ENCODE peak calls at places on chromosomes 13 and 19, in five cellular contexts. K is A549, L is K562, S is GM12878, B is HepG2. M is an unnamed sample.

GRCh38 chr13:40193290-40194203 is 472.9 kb downstream of the FOXO1 start:
- DNase-seq in L (no peak), K (no peak), B (no peak), S (no peak), M (no peak)

GRCh38 chr19:15251010-15251748 is 18.9 kb upstream of the EPHX3 start:
- DNase-seq in L (no peak), S (no peak), K (no peak), B (no peak), M (no peak)

GRCh38 chr13:29707876-29708543 is 112.5 kb upstream of the SLC7A1 start:
- DNase-seq in B (peak), K (peak), L (peak), S (no peak), M (peak)

GRCh38 chr19:16896913-16897571 is 8.2 kb downstream of the F2RL3 start:
- DNase-seq in S (peak), B (peak), L (peak), K (peak), M (peak)

GRCh38 chr13:30697177-30697953 is 38.0 kb upstream of the ALOX5AP start:
- DNase-seq in K (no peak), L (no peak), S (no peak), B (no peak), M (no peak)

GRCh38 chr13:20461481-20461859 is 64.2 kb downstream of the CRYL1 start:
- DNase-seq in K (no peak), S (no peak), B (no peak), L (no peak), M (no peak)

GRCh38 chr19:31141301-31141700 is 207.9 kb downstream of the TSHZ3 start:
- DNase-seq in K (no peak), L (no peak), S (no peak), B (no peak), M (no peak)

GRCh38 chr13:51619614-51620013 is 35.4 kb downstream of the WDFY2 start:
- DNase-seq in K (no peak), L (no peak), B (no peak), S (no peak), M (no peak)

GRCh38 chr13:49488563-49488962 is 7.2 kb upstream of the PHF11 start:
- DNase-seq in L (no peak), S (no peak), K (no peak), B (no peak), M (no peak)

GRCh38 chr13:60226507-60226906 is 62.8 kb upstream of the DIAPH3 start:
- DNase-seq in S (no peak), K (no peak), L (peak), B (peak), M (peak)

GRCh38 chr19:2476451-2477140 is 669 bp downstream of the GADD45B start:
- DNase-seq in B (no peak), K (no peak), L (peak), S (no peak), M (peak)

GRCh38 chr13:53126803-53127202 is 98.2 kb downstream of the OLFM4 start:
- DNase-seq in L (no peak), B (no peak), K (no peak), S (no peak), M (no peak)

GRCh38 chr19:11035441-11036377 is 53.6 kb upstream of the LDLR start:
- DNase-seq in K (peak), L (peak), B (peak), S (peak), M (peak)

GRCh38 chr13:28753208-28753892 is 34.6 kb upstream of the SLC46A3 start:
- DNase-seq in L (no peak), S (no peak), B (peak), K (peak), M (peak)

GRCh38 chr13:98370806-98371553 is 193.9 kb upstream of the RNF113B start:
- DNase-seq in K (no peak), S (no peak), B (no peak), L (no peak), M (no peak)

GRCh38 chr19:7670150-7670784 is 1.4 kb downstream of the RETN start:
- DNase-seq in B (no peak), L (no peak), K (no peak), S (no peak), M (peak)

GRCh38 chr19:2247433-2248101 is 1.6 kb upstream of the AMH start:
- DNase-seq in L (no peak), K (no peak), S (no peak), B (no peak), M (no peak)

GRCh38 chr19:27748551-27749152 is 1464.3 kb downstream of the UQCRFS1 start:
- DNase-seq in B (no peak), K (no peak), L (no peak), S (no peak), M (no peak)

GRCh38 chr13:85828094-85828684 is 29.0 kb upstream of the SLITRK6 start:
- DNase-seq in S (no peak), L (peak), K (peak), B (peak), M (no peak)

GRCh38 chr19:48489608-48490216 is 20.5 kb downstream of the CYTH2 start:
- DNase-seq in L (peak), K (peak), S (no peak), B (peak), M (peak)

GRCh38 chr19:56595548-56595899 is 422 bp downstream of the ZNF71 start:
- DNase-seq in L (no peak), K (no peak), S (no peak), B (no peak), M (no peak)

GRCh38 chr13:84433024-84433423 is 550.8 kb upstream of the SLITRK1 start:
- DNase-seq in L (no peak), S (no peak), B (no peak), K (no peak), M (no peak)

GRCh38 chr19:57623091-57623490 is 9.0 kb downstream of the ZNF134 start:
- DNase-seq in S (no peak), B (no peak), L (no peak), K (no peak), M (no peak)

GRCh38 chr13:27283906-27284523 is 13.4 kb downstream of the RASL11A start:
- DNase-seq in L (peak), S (no peak), B (no peak), K (peak), M (no peak)

GRCh38 chr13:95643814-95644598 is 500 bp downstream of the DZIP1 start:
- DNase-seq in B (peak), K (peak), L (no peak), S (no peak), M (peak)

GRCh38 chr13:93882086-93882651 is 597.3 kb downstream of the DCT start:
- DNase-seq in K (no peak), S (no peak), B (no peak), L (no peak), M (no peak)

GRCh38 chr13:67844544-67844943 is 614.4 kb upstream of the PCDH9 start:
- DNase-seq in S (no peak), L (no peak), B (no peak), K (no peak), M (no peak)

DNA sequence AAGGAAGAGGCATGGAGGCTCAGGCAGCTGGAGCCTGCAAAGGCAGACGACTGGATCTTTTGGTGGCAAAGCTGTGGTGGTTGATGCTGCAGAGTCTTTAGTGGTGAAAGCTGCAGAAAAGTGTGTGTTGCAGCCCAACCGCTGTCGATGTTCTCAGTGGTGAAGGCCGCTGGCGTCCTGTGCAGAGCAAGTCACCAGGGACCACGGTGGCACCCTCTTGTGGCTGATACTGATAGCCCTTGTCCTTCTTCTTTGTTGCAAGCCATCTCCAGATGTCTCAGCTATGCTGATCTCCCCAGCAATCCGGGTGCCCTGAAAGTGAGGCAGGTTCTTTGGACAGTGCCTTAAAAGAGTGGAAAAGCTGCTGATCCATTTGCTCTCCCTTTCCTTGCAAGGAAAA is 610.9 kb upstream of the PCDH9 start:
- DNase-seq in K (no peak), S (no peak), B (no peak), L (no peak), M (peak)
- TF ChIP-seq ESRRA in K (no peak), S (no peak), B (no peak), L (no peak), M (no peak)

DNA sequence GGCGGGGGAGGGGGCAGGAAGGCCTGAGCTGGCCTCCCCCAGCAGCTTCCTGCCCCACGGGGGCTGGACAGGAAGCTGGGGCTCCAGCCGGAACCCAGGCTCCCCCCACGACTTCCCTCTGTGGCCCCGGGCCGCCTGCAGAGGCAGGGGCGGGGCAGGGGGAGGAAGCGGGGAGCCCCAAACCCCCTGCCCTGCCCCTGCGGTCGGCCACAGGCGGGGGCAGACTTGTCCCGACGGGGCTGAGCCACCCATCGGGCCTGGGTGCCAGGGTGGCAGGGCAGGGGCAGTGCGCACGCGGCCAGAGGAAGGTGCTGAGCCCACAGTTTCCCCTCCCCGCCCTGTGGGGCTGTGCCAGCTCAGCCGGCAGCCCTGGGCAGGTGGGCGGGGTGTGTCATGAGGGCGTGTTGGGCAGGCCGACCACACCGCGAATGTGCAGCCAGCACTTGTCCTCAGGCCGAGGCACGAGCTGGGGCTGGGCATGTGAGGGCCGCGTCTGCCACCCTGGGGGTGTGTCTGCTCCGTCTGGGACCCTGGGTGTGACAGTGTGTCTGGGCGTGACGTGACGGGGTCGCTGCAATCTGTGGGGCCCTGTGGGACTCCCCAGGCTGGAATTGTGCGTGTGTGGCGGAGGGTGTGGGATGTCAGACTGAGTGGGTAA is 17.7 kb downstream of the CCDC97 start:
- DNase-seq in K (no peak), S (no peak), L (no peak), B (no peak), M (peak)
- TF ChIP-seq MAX in K (peak), S (no peak), L (no peak), B (no peak), M (peak)

GRCh38 chr19:33278023-33278402 is 24.3 kb downstream of the CEBPA start:
- DNase-seq in B (no peak), K (no peak), S (no peak), L (no peak), M (no peak)

GRCh38 chr19:33274663-33275558 is 27.4 kb downstream of the CEBPA start:
- DNase-seq in L (no peak), K (no peak), B (no peak), S (no peak), M (no peak)

GRCh38 chr19:33277434-33277833 is 24.9 kb downstream of the CEBPA start:
- DNase-seq in B (no peak), S (no peak), L (no peak), K (no peak), M (no peak)

GRCh38 chr19:33275559-33275932 is 26.8 kb downstream of the CEBPA start:
- DNase-seq in K (no peak), L (no peak), B (no peak), S (no peak), M (no peak)

GRCh38 chr19:33275933-33276619 is 26.3 kb downstream of the CEBPA start:
- DNase-seq in K (no peak), L (no peak), B (peak), S (no peak), M (no peak)
- TF ChIP-seq ESRRA in K (no peak), L (no peak), B (peak), S (no peak), M (no peak)

GRCh38 chr13:111531505-111531904 is 211.1 kb downstream of the TEX29 start:
- DNase-seq in L (no peak), B (no peak), S (no peak), K (no peak), M (no peak)

GRCh38 chr13:111525320-111526118 is 205.1 kb downstream of the TEX29 start:
- DNase-seq in B (no peak), S (no peak), L (no peak), K (no peak), M (no peak)

GRCh38 chr13:111530137-111530536 is 209.7 kb downstream of the TEX29 start:
- DNase-seq in K (no peak), L (no peak), B (no peak), S (no peak), M (no peak)

GRCh38 chr13:111526922-111527321 is 206.5 kb downstream of the TEX29 start:
- DNase-seq in S (no peak), L (no peak), B (no peak), K (no peak), M (no peak)

DNA sequence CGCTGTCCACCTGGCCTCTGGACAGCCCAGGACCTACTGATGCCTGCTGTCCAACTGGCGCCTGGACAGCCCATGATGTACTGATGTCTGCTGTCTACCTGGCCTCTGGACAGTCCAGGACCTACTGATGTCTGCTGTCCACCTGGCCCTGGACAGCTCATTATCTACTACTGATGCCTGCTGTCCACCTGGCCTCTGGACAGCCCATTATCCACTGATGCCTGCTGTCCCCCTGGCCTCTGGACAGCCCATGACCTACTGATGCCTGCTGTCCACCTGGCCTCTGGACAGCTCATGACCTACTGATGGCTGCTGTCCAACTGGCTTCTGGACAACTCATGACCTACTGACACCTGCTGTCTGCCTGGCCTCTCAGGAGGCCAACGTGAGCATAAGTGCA is 208.1 kb downstream of the TEX29 start:
- DNase-seq in S (no peak), K (no peak), L (no peak), B (no peak), M (no peak)
- TF ChIP-seq MAX in S (no peak), K (no peak), L (no peak), B (no peak), M (no peak)

GRCh38 chr13:42533336-42533591 is 40.7 kb upstream of the TNFSF11 start:
- DNase-seq in S (no peak), L (no peak), K (no peak), B (no peak), M (no peak)

GRCh38 chr13:42534785-42535184 is 39.2 kb upstream of the TNFSF11 start:
- DNase-seq in S (no peak), K (no peak), B (no peak), L (no peak), M (no peak)

DNA sequence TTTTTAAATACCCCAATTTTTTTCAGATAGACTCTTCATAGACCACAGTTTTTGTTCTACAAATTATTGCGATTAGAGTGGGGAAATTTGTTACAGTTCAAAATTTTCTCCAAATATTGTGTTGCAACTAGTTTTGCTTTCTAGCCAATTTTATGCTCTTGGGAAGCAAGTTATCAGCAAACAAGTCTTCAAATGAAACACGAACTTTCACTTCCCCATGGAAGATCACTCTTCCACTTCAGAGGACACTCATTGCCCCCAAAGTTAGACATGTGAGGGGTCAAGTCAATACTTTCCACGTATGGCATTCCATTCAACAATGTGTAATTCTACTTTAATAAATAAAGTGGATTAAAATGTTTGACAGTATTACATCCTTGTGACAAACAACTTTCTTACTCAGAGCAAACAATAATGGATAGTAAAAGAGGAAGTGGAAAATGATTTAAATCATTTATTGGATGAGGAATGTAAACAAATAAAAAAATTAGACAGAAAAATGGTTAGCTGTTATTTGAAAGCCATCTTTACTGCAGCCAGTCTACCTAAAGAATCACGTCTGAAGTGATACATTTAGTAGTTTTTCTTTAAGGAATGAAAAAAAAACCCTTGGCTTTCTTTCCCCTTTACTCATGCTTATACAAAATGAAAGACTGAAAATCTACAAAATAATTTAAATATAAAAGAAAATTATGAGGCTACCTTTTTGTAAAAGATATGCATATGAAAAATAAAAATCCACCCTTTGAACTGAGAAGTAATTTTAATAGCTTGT is 41.2 kb upstream of the TNFSF11 start:
- DNase-seq in B (no peak), L (no peak), K (no peak), S (peak), M (no peak)
- TF ChIP-seq ESRRA in B (no peak), L (no peak), K (no peak), S (no peak), M (no peak)

DNA sequence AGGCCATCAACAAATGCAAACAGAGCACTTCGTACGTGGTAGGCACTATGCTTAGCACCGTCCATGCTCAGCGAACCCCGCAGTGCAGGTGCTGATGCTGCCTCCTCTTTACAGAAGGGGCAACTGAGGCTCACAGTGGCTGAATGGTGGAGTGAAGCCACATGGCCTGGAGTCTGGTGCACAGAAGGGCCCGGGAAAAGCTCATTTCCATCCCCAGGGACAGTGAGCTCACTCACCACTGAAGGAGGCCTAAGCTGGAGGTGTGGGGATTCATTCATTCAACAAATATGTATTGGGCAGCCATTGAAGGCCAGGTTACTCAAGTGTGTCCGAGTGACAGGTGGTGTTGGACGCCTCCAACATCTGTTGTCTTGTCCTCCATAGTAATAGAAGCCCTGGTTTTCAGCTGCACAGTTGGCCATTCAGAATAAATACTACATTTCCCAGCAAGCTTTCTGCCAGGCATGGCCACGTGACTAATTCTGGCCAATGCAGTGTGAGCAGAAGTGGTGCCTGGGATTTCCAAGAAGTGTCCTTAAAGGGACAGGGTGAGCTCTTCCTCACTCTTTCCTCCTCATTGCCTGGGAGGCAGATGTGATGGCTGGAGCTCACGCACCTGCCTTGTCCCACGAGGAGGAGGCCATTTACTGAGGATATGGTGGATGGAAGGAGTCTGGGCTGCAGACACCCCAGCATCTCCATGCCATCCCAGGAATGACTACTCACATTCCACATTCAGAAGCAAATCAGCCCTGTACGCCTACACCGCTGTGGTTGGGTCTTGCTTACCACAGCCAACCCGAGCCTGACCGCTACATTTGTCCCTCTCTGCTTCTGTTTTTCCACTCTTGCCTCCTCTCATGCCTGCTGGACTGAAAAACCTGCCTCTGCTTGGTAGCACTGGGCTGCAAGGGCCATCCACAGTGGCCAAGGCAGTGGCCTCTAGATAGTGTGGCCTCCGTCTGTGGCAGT is 2.3 kb upstream of the ZNRF4 start:
- DNase-seq in L (peak), K (peak), S (no peak), B (peak), M (no peak)
- TF ChIP-seq MAX in L (peak), K (no peak), S (no peak), B (no peak), M (no peak)

GRCh38 chr19:39263912-39264305 is 4.3 kb upstream of the IFNL2 start:
- DNase-seq in B (no peak), K (no peak), S (no peak), L (no peak), M (peak)
- TF ChIP-seq ESRRA in B (no peak), K (no peak), S (no peak), L (no peak), M (no peak)

M was measured in WTC11.